ENCODE peak calls at places on chromosome 9, in ten cellular contexts. M is A549, S is upper lobe of left lung, I is tibial nerve, Z is SK-N-SH, B is stomach, P is sigmoid colon, K is esophagus muscularis mucosa, W is ovary, G is transverse colon. H is an unnamed sample. For H3K4me1, the result is how much of the 10 kb centered on the place peaks cover.

GRCh38 chr9:19171271-19171670 is 44.0 kb upstream of the PLIN2 start:
- DNase-seq in M (no peak), W (no peak), K (no peak), S (no peak), Z (no peak), I (no peak), G (no peak), P (no peak), B (no peak), H (no peak)

GRCh38 chr9:126536131-126536530 is 77.6 kb upstream of the LMX1B start:
- DNase-seq in K (no peak), I (no peak), B (no peak), P (peak), Z (no peak), M (no peak), W (no peak), S (no peak), G (no peak), H (no peak)

GRCh38 chr9:86407022-86407421 is 52.8 kb upstream of the TUT7 start:
- DNase-seq in I (no peak), P (no peak), Z (no peak), W (no peak), B (peak), S (peak), G (no peak), K (no peak), M (no peak), H (no peak)

GRCh38 chr9:17993009-17993408 is 414.1 kb downstream of the SH3GL2 start:
- DNase-seq in P (no peak), Z (no peak), I (no peak), M (no peak), K (no peak), W (no peak), S (no peak), G (no peak), B (no peak), H (no peak)

GRCh38 chr9:125440411-125440810 is 178.8 kb downstream of the GAPVD1 start:
- DNase-seq in P (no peak), G (no peak), W (no peak), I (no peak), M (no peak), S (peak), Z (peak), K (no peak), B (peak), H (no peak)

GRCh38 chr9:103210607-103211006 is 215.5 kb downstream of the CYLC2 start:
- DNase-seq in I (no peak), Z (no peak), W (no peak), K (no peak), P (no peak), S (no peak), G (no peak), B (no peak), M (no peak), H (no peak)

GRCh38 chr9:94586814-94587213 is 6.8 kb downstream of the FBP2 start:
- DNase-seq in Z (no peak), I (no peak), M (no peak), P (no peak), B (no peak), G (no peak), S (no peak), W (no peak), K (no peak), H (no peak)

GRCh38 chr9:121897140-121897539 is 196.0 kb downstream of the TTLL11 start:
- DNase-seq in P (no peak), G (no peak), K (no peak), B (no peak), S (no peak), W (no peak), M (no peak), I (no peak), Z (no peak), H (no peak)

GRCh38 chr9:77648458-77649108 is 461 bp upstream of the GNA14 start:
- DNase-seq in S (peak), Z (no peak), W (peak), B (peak), G (peak), P (peak), M (no peak), K (no peak), I (no peak), H (peak)

GRCh38 chr9:106419737-106420136 is 443.2 kb upstream of the ZNF462 start:
- DNase-seq in W (no peak), K (no peak), G (no peak), M (no peak), Z (no peak), I (no peak), P (no peak), S (no peak), B (no peak), H (no peak)

GRCh38 chr9:113585555-113585954 is 122.0 kb downstream of the RGS3 start:
- DNase-seq in W (no peak), P (no peak), S (no peak), Z (no peak), I (no peak), B (no peak), K (no peak), M (no peak), G (no peak), H (no peak)

GRCh38 chr9:109314011-109314531 is 6.8 kb downstream of the EPB41L4B start:
- DNase-seq in P (no peak), M (no peak), W (no peak), K (no peak), G (peak), Z (no peak), S (peak), B (peak), I (no peak), H (no peak)

GRCh38 chr9:37040508-37041127 is 6.5 kb upstream of the PAX5 start:
- DNase-seq in M (no peak), S (no peak), G (no peak), I (no peak), K (no peak), Z (no peak), B (no peak), W (no peak), P (no peak), H (no peak)
- H3K4me1 ChIP-seq in M (under half), S (under half), G (under half), I (under half), K (under half), Z (under half), B (under half), W (under half), P (under half), H (under half)

GRCh38 chr9:137739371-137739915 is 120.6 kb downstream of the EHMT1 start:
- DNase-seq in G (no peak), W (no peak), I (no peak), P (no peak), K (no peak), M (no peak), Z (peak), B (no peak), S (no peak), H (no peak)

GRCh38 chr9:137743695-137744094 is 124.9 kb downstream of the EHMT1 start:
- DNase-seq in S (no peak), P (no peak), G (no peak), Z (no peak), M (no peak), K (no peak), I (no peak), W (no peak), B (no peak), H (no peak)

GRCh38 chr9:137741330-137741729 is 122.5 kb downstream of the EHMT1 start:
- DNase-seq in P (no peak), W (no peak), I (no peak), B (no peak), G (no peak), S (no peak), Z (no peak), M (no peak), K (no peak), H (no peak)

GRCh38 chr9:137742698-137743097 is 123.9 kb downstream of the EHMT1 start:
- DNase-seq in K (no peak), P (no peak), B (no peak), W (no peak), S (no peak), G (no peak), M (no peak), Z (peak), I (no peak), H (no peak)

DNA sequence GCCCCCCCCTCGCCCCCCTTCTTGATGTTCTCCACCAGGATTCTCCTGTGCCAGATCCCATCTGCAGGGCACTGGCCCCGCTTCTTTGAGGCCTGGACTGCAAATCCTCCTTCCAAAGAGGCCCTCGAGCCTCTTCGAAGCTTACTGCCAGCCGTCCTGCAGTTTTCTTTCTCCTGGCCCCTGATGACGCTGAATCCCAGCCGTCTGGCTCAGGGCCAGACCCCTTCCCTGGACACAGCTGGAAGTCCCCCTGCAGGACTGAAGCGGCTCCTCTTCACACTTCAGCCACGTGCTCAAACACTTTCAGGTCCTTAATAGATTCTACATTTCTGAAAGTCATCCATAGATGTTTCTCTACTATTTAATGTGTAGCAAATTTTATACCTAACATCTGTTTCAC is 121.5 kb downstream of the EHMT1 start:
- DNase-seq in K (no peak), G (no peak), I (no peak), Z (peak), M (no peak), P (peak), B (no peak), S (no peak), W (peak), H (no peak)
- TF ChIP-seq CTCF in K (no peak), G (peak), I (no peak), Z (peak), M (no peak), P (no peak), B (no peak), S (no peak), W (no peak), H (no peak)

GRCh38 chr9:123713282-123713681 is 216.6 kb downstream of the DENND1A start:
- DNase-seq in I (no peak), Z (peak), W (no peak), G (no peak), S (no peak), B (no peak), K (no peak), P (no peak), M (no peak), H (no peak)

GRCh38 chr9:123715258-123715657 is 214.7 kb downstream of the DENND1A start:
- DNase-seq in I (no peak), G (no peak), B (no peak), W (no peak), S (no peak), P (no peak), Z (no peak), M (no peak), K (no peak), H (no peak)

GRCh38 chr9:123712399-123712798 is 217.5 kb downstream of the DENND1A start:
- DNase-seq in I (no peak), W (no peak), B (no peak), Z (peak), S (no peak), G (no peak), M (no peak), K (no peak), P (no peak), H (no peak)

DNA sequence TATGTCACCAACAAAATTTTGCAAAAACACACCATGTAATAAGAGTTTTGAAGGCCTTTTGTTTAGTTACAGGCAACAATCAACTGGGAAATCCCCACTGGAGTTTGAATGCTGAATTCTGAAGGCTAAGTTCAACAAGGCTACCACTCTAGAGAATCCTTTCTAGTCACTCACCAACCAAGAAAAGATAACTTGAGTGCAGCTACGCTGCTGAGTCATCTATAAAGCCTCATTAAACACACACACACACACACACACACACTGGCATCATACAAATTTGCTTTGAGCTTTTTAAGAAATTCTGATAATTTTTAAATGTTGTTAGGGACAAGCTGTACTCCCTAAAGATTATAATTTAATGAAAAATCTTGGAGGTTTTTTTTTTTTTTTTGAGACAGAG is 219.6 kb downstream of the DENND1A start:
- DNase-seq in B (no peak), I (no peak), S (no peak), W (no peak), P (no peak), G (no peak), K (no peak), M (peak), Z (no peak), H (no peak)
- TF ChIP-seq EP300 in B (no peak), I (no peak), S (no peak), W (no peak), P (no peak), G (no peak), K (no peak), M (no peak), Z (no peak), H (no peak)

GRCh38 chr9:91911681-91912080 is 38.3 kb downstream of the ROR2 start:
- DNase-seq in G (no peak), I (no peak), B (no peak), S (no peak), P (no peak), M (no peak), W (no peak), K (no peak), Z (no peak), H (no peak)
- H3K4me1 ChIP-seq in G (under half), I (under half), B (under half), S (under half), P (under half), M (under half), W (under half), K (half or more), Z (under half), H (under half)

GRCh38 chr9:88587885-88588628 is 53.1 kb downstream of the NXNL2 start:
- DNase-seq in I (no peak), K (no peak), Z (no peak), P (no peak), S (no peak), G (no peak), B (no peak), M (no peak), W (no peak), H (no peak)

GRCh38 chr9:88593537-88594185 is 58.7 kb downstream of the NXNL2 start:
- DNase-seq in B (peak), W (peak), M (peak), G (peak), P (no peak), I (peak), S (peak), K (no peak), Z (peak), H (no peak)

GRCh38 chr9:88589656-88590055 is 54.7 kb downstream of the NXNL2 start:
- DNase-seq in I (no peak), P (no peak), M (no peak), W (no peak), Z (no peak), S (no peak), G (no peak), K (no peak), B (no peak), H (no peak)

GRCh38 chr9:88587182-88587581 is 52.2 kb downstream of the NXNL2 start:
- DNase-seq in Z (no peak), I (no peak), M (no peak), B (peak), G (peak), W (no peak), K (no peak), S (no peak), P (no peak), H (no peak)

DNA sequence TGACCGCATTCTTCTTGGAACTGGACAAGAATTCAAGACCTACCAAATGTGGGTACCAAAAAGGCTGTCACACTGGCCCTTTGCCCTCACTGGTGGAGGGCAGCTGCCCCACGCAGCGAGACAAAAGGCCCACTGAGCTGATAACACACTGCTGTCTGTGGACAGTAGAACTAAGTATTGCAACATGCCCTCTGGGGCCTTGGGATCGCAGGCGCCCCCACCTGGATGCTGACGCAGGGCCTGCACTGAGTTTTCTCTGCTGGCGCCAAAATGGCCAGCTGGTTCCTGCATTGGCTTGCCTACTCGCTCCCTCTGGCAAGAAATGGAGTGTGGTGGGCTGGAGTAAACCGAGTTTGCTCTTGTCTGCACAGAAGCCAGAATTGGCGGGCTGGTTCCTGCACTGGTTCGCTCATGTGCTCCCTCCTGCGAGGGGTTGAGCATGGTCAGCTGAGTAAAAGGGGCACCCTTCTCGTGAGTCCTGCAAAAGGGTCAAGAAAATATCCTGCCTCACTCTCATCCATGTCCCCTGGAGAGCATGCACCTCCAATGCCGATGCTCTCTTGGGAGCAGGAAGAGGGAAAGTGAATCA is 55.7 kb downstream of the NXNL2 start:
- DNase-seq in K (peak), B (no peak), W (no peak), I (no peak), Z (no peak), S (no peak), G (no peak), M (no peak), P (no peak), H (no peak)
- TF ChIP-seq CTCF in K (no peak), B (no peak), W (no peak), I (no peak), Z (peak), S (no peak), G (no peak), M (peak), P (no peak), H (no peak)